ENCODE peak calls at places on chromosomes 11 and 22, in ten cellular contexts. A, V, X, C, E, Z, N, O, D and I are unnamed samples.

GRCh38 chr11:71209656-71210055 is 42.7 kb downstream of the SHANK2 start:
- DNase-seq in E (no peak), C (peak; percentile 43), Z (no peak), O (no peak), D (no peak), X (no peak), V (no peak), A (no peak), N (no peak), I (no peak)

GRCh38 chr11:128318856-128319474 is 268.4 kb downstream of the ETS1 start:
- DNase-seq in E (no peak), Z (no peak), C (no peak), A (no peak), O (no peak), D (no peak), V (no peak), N (no peak), X (no peak), I (peak; percentile 14)

GRCh38 chr11:124793466-124794278 is 6.5 kb downstream of the MSANTD2 start:
- DNase-seq in A (peak; percentile 39), C (no peak), X (peak; percentile 45), Z (no peak), D (peak; percentile 74), V (peak; percentile 4), N (peak; percentile 40), E (peak; percentile 29), O (peak; percentile 82), I (peak; percentile 72)

GRCh38 chr22:29308791-29309262 is 2.4 kb downstream of the GAS2L1 start:
- DNase-seq in X (no peak), O (peak; percentile 76), N (no peak), A (peak; percentile 16), Z (no peak), V (peak; percentile 57), D (no peak), C (no peak), E (peak; percentile 56), I (no peak)

GRCh38 chr22:24796860-24797259 is 9.2 kb upstream of the SGSM1 start:
- DNase-seq in V (no peak), Z (no peak), A (no peak), D (no peak), E (no peak), N (no peak), C (no peak), X (no peak), O (no peak), I (no peak)

GRCh38 chr11:128487978-128488377 is 99.4 kb downstream of the ETS1 start:
- DNase-seq in X (no peak), N (no peak), D (peak; percentile 83), O (no peak), E (no peak), A (no peak), Z (no peak), C (no peak), V (no peak), I (no peak)

GRCh38 chr11:95505927-95506426 is 275.0 kb upstream of the SESN3 start:
- DNase-seq in D (no peak), O (no peak), N (no peak), A (no peak), Z (no peak), V (no peak), C (no peak), X (no peak), E (no peak), I (no peak)

GRCh38 chr11:120089036-120090001 is 48.6 kb downstream of the TRIM29 start:
- DNase-seq in V (no peak), X (no peak), E (no peak), D (no peak), Z (no peak), A (no peak), N (no peak), O (no peak), C (no peak), I (no peak)

GRCh38 chr11:37597776-37598175 is 999.7 kb upstream of the RAG2 start:
- DNase-seq in V (no peak), Z (no peak), N (no peak), O (no peak), C (no peak), X (no peak), D (no peak), A (no peak), E (no peak), I (no peak)

GRCh38 chr11:125835748-125836147 is 2.6 kb downstream of the PATE4 start:
- DNase-seq in O (no peak), X (no peak), E (no peak), N (no peak), V (no peak), D (no peak), Z (no peak), A (no peak), C (no peak), I (no peak)

GRCh38 chr11:33475999-33476398 is 218.8 kb downstream of the HIPK3 start:
- DNase-seq in N (no peak), A (no peak), D (peak; percentile 59), Z (no peak), X (no peak), C (no peak), E (peak; percentile 68), O (peak; percentile 20), V (no peak), I (peak; percentile 71)

GRCh38 chr11:2267306-2267861 is 3.0 kb downstream of the ASCL2 start:
- DNase-seq in O (no peak), Z (peak; percentile 36), C (no peak), N (no peak), X (no peak), E (no peak), V (no peak), D (no peak), A (no peak), I (no peak)

GRCh38 chr11:2266586-2267305 is 3.6 kb downstream of the ASCL2 start:
- DNase-seq in D (no peak), X (no peak), A (no peak), V (no peak), Z (peak; percentile 34), N (no peak), O (no peak), E (no peak), C (no peak), I (no peak)

GRCh38 chr11:2268911-2269600 is 1.3 kb downstream of the ASCL2 start:
- DNase-seq in X (no peak), C (no peak), E (no peak), Z (peak; percentile 59), N (no peak), D (peak; percentile 44), A (no peak), V (no peak), O (peak; percentile 62), I (no peak)

GRCh38 chr11:2269601-2270321 is 627 bp downstream of the ASCL2 start:
- DNase-seq in A (peak; percentile 53), C (no peak), X (no peak), O (peak; percentile 24), Z (peak; percentile 50), V (no peak), E (no peak), N (peak; percentile 56), D (peak; percentile 65), I (no peak)

GRCh38 chr11:2267871-2268825 is 2.2 kb downstream of the ASCL2 start:
- DNase-seq in X (no peak), A (no peak), E (no peak), O (no peak), D (no peak), N (no peak), Z (peak; percentile 43), C (no peak), V (no peak), I (no peak)
- H3K4me3 ChIP-seq in X (no peak overlapping the region), A (no peak overlapping the region), E (peak overlapping the region; percentile 56), O (peak overlapping the region; percentile 72), D (peak overlapping the region; percentile 26), N (peak overlapping the region; percentile 52), Z (peak overlapping the region; percentile 52), C (peak overlapping the region; percentile 65), V (no peak overlapping the region), I (peak overlapping the region; percentile 40)

DNA sequence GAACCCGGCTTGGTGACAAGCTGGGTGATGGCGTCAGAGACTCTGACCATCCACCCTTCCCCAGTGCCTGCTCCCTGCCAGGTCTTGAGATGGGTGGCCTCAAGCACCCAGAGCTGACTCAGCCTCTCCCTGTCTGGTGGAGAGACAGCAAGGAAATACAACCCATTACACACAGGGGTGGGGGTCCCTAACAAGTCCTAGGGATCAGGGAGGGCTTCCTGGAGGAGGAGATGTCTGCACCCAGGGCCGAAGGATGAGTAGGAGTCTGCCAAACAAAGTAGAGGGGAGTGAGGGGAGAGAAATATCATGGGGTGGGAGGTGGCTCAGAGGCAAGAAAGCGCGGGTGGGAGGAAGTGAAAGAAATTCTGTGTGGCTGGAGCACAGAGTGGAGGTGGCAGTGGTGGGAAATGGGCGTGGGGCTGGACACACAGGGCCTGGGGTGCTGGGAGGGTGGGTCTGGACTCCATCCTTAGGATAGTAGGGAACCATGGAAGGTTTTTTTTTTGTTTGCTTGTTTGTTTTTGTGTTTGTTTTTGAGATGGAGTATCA is 6.8 kb downstream of the MAFF start:
- DNase-seq in V (no peak), X (no peak), A (no peak), D (no peak), E (no peak), C (peak; percentile 60), Z (no peak), O (no peak), N (no peak), I (no peak)
- H3K27ac ChIP-seq in V (no peak overlapping the region), X (no peak overlapping the region), A (no peak overlapping the region), D (no peak overlapping the region), E (no peak overlapping the region), C (no peak overlapping the region), Z (no peak overlapping the region), O (no peak overlapping the region), N (no peak overlapping the region), I (no peak overlapping the region)

DNA sequence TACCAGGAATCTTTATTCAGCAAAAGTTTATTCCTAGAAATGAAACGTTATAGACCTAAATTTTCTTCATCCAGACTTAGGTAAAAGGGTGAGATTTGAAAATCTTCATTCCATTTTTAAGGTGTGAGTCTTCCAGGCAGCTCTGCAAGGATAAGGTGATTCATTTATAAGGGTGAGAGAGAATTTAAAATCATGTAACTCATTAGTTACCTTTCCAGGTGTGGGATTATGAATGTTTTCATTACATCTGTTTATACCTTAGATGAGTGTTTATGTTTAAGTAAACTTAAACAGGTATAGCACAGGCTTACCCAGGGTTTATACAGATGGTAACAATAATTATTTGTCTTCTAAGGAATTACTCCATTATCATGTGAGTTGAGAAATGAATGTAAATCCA is 2.8 kb downstream of the PRSS23 start:
- DNase-seq in V (no peak), O (no peak), A (no peak), Z (no peak), C (no peak), D (no peak), X (no peak), E (no peak), N (no peak), I (no peak)
- H3K4me1 ChIP-seq in V (peaks cover 47% of the 10 kb centered on the region), O (peaks cover 50% of the 10 kb centered on the region), A (peaks cover 25% of the 10 kb centered on the region), Z (no peaks in the 10 kb centered on the region), C (peaks cover 44% of the 10 kb centered on the region), D (peaks cover 36% of the 10 kb centered on the region), X (peaks cover 34% of the 10 kb centered on the region), E (peaks cover 20% of the 10 kb centered on the region), N (peaks cover 66% of the 10 kb centered on the region), I (no peaks in the 10 kb centered on the region)

DNA sequence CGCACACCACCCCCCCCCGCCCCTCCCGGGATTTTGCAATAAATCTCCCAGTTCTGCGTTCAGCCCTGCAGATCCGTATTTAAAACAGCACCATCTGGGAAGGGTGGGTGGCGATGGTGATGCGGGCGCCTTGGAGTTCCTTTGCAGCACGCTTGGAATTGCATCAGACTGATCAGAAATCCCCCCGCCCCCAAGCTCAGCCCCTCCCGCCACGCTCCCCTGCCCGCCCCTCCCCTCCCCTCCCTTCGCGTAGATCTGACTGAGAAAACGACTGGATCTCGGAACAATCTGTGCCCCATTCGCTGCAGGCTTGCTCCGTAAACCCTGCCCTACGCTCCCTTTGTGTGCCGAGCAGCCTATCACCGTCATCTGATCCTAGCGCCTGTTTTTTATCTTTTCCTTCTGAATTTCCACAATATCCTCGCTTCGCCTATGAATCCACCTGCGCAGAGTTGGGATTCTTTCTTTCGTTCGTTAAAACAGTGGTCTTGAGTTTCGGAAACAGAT is 18.1 kb upstream of the BDNF start:
- DNase-seq in D (peak; percentile 35), V (no peak), E (peak; percentile 47), Z (no peak), O (peak; percentile 79), X (peak; percentile 73), A (no peak), N (peak; percentile 76), C (no peak), I (no peak)
- H3K4me3 ChIP-seq in D (peak overlapping the region; percentile 37), V (peak overlapping the region; percentile 48), E (peak overlapping the region; percentile 57), Z (peak overlapping the region; percentile 46), O (peak overlapping the region; percentile 97), X (peak overlapping the region; percentile 59), A (no peak overlapping the region), N (peak overlapping the region; percentile 88), C (peak overlapping the region; percentile 48), I (no peak overlapping the region)